ENCODE peak calls at places on chromosome 7, in six cellular contexts. One of them, this sample, is unnamed.

GRCh38 chr7:4227105-4228010 is 454.7 kb upstream of the FOXK1 start:
- DNase-seq in tibial nerve: no peak
- DNase-seq in tibial artery: no peak
- DNase-seq in GM12878: no peak
- DNase-seq in left ventricle myocardium inferior: no peak
- DNase-seq in BJ: no peak
- DNase-seq in this sample: no peak

GRCh38 chr7:128444242-128444641 is 11.4 kb upstream of the HILPDA start:
- DNase-seq in left ventricle myocardium inferior: no peak
- DNase-seq in tibial nerve: no peak
- DNase-seq in GM12878: no peak
- DNase-seq in BJ: no peak
- DNase-seq in tibial artery: no peak
- DNase-seq in this sample: no peak

GRCh38 chr7:80218723-80219122 is 84.1 kb downstream of the GNAI1 start:
- DNase-seq in GM12878: no peak
- DNase-seq in left ventricle myocardium inferior: no peak
- DNase-seq in tibial nerve: no peak
- DNase-seq in tibial artery: no peak
- DNase-seq in BJ: no peak
- DNase-seq in this sample: no peak

GRCh38 chr7:67463983-67464382 is 467.4 kb downstream of the TYW1 start:
- DNase-seq in tibial artery: no peak
- DNase-seq in GM12878: no peak
- DNase-seq in left ventricle myocardium inferior: no peak
- DNase-seq in tibial nerve: no peak
- DNase-seq in BJ: no peak
- DNase-seq in this sample: no peak

GRCh38 chr7:156545989-156546388 is 94.6 kb upstream of the RNF32 start:
- DNase-seq in tibial artery: no peak
- DNase-seq in GM12878: no peak
- DNase-seq in tibial nerve: no peak
- DNase-seq in left ventricle myocardium inferior: no peak
- DNase-seq in BJ: no peak
- DNase-seq in this sample: no peak

GRCh38 chr7:5422324-5423271 is 1.0 kb downstream of the TNRC18 start:
- DNase-seq in tibial artery: no peak
- DNase-seq in tibial nerve: no peak
- DNase-seq in GM12878: no peak
- DNase-seq in left ventricle myocardium inferior: peak
- DNase-seq in BJ: no peak
- DNase-seq in this sample: no peak

GRCh38 chr7:479115-479947 is 40.3 kb downstream of the PDGFA start:
- DNase-seq in tibial nerve: no peak
- DNase-seq in GM12878: no peak
- DNase-seq in BJ: no peak
- DNase-seq in tibial artery: peak
- DNase-seq in left ventricle myocardium inferior: peak
- DNase-seq in this sample: no peak

GRCh38 chr7:100080895-100081534 is 508 bp downstream of the ZNF3 start:
- DNase-seq in tibial nerve: no peak
- DNase-seq in left ventricle myocardium inferior: no peak
- DNase-seq in GM12878: no peak
- DNase-seq in tibial artery: no peak
- DNase-seq in BJ: no peak
- DNase-seq in this sample: no peak

GRCh38 chr7:1768835-1769234 is 98.8 kb downstream of the ELFN1 start:
- DNase-seq in tibial artery: no peak
- DNase-seq in left ventricle myocardium inferior: no peak
- DNase-seq in tibial nerve: no peak
- DNase-seq in BJ: no peak
- DNase-seq in GM12878: no peak
- DNase-seq in this sample: no peak

GRCh38 chr7:99469381-99470065 is 3.2 kb upstream of the ZNF789 start:
- DNase-seq in tibial artery: no peak
- DNase-seq in left ventricle myocardium inferior: no peak
- DNase-seq in tibial nerve: no peak
- DNase-seq in GM12878: no peak
- DNase-seq in BJ: no peak
- DNase-seq in this sample: no peak

GRCh38 chr7:137169282-137169698 is 174.2 kb downstream of the PTN start:
- DNase-seq in GM12878: no peak
- DNase-seq in tibial artery: no peak
- DNase-seq in left ventricle myocardium inferior: peak
- DNase-seq in tibial nerve: peak
- DNase-seq in BJ: peak
- DNase-seq in this sample: peak

GRCh38 chr7:16934947-16935742 is 53.4 kb upstream of the AGR3 start:
- DNase-seq in tibial artery: no peak
- DNase-seq in GM12878: no peak
- DNase-seq in BJ: no peak
- DNase-seq in tibial nerve: no peak
- DNase-seq in left ventricle myocardium inferior: no peak
- DNase-seq in this sample: no peak

GRCh38 chr7:142511801-142512200 is 237.5 kb upstream of the PRSS1 start:
- DNase-seq in tibial nerve: no peak
- DNase-seq in tibial artery: no peak
- DNase-seq in GM12878: no peak
- DNase-seq in left ventricle myocardium inferior: no peak
- DNase-seq in BJ: no peak
- DNase-seq in this sample: no peak

GRCh38 chr7:14389052-14389988 is 399.9 kb upstream of the ETV1 start:
- DNase-seq in tibial artery: no peak
- DNase-seq in GM12878: no peak
- DNase-seq in left ventricle myocardium inferior: no peak
- DNase-seq in BJ: no peak
- DNase-seq in tibial nerve: no peak
- DNase-seq in this sample: no peak

GRCh38 chr7:116630932-116631449 is 41.0 kb upstream of the MET start:
- DNase-seq in left ventricle myocardium inferior: peak
- DNase-seq in tibial artery: peak
- DNase-seq in BJ: peak
- DNase-seq in GM12878: no peak
- DNase-seq in tibial nerve: peak
- DNase-seq in this sample: peak

GRCh38 chr7:107029061-107029763 is 15.3 kb upstream of the PRKAR2B start:
- DNase-seq in BJ: no peak
- DNase-seq in tibial nerve: no peak
- DNase-seq in GM12878: no peak
- DNase-seq in tibial artery: no peak
- DNase-seq in left ventricle myocardium inferior: no peak
- DNase-seq in this sample: no peak

GRCh38 chr7:83362786-83363185 is 200.1 kb upstream of the PCLO start:
- DNase-seq in tibial nerve: no peak
- DNase-seq in tibial artery: no peak
- DNase-seq in left ventricle myocardium inferior: no peak
- DNase-seq in BJ: no peak
- DNase-seq in GM12878: no peak
- DNase-seq in this sample: no peak

GRCh38 chr7:73567701-73568685 is 10.4 kb downstream of the TBL2 start:
- DNase-seq in tibial nerve: no peak
- DNase-seq in left ventricle myocardium inferior: no peak
- DNase-seq in tibial artery: no peak
- DNase-seq in BJ: no peak
- DNase-seq in GM12878: no peak
- DNase-seq in this sample: no peak

GRCh38 chr7:67019562-67020390 is 23.1 kb downstream of the TYW1 start:
- DNase-seq in left ventricle myocardium inferior: no peak
- DNase-seq in GM12878: no peak
- DNase-seq in BJ: no peak
- DNase-seq in tibial nerve: no peak
- DNase-seq in tibial artery: no peak
- DNase-seq in this sample: no peak

GRCh38 chr7:44150466-44150832 is 9.3 kb upstream of the MYL7 start:
- DNase-seq in BJ: no peak
- DNase-seq in GM12878: peak
- DNase-seq in tibial nerve: no peak
- DNase-seq in tibial artery: peak
- DNase-seq in left ventricle myocardium inferior: no peak
- DNase-seq in this sample: peak

DNA sequence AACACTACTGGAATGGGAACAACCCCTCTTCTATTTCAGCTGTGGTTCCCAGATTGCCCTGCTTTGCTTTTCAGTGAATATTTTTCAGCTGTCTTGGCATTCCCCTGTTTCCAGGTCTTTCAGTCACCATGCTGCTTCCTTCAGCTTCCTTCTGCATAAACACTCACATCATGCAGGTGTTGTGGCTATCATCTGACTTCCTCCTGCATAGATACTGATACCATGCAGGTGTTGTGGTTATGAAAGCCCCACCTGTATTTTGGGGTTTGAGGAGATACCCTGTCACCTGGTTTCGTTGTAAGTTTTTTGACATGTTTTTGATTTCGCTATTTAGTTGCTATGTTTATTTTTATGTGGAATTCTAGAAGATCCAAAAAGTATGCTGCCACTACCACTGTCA is 71.5 kb downstream of the SLC35B4 start:
- DNase-seq in GM12878: no peak
- DNase-seq in tibial nerve: no peak
- DNase-seq in BJ: no peak
- DNase-seq in tibial artery: no peak
- DNase-seq in left ventricle myocardium inferior: no peak
- DNase-seq in this sample: peak
- TF ChIP-seq CTCF in GM12878: no peak
- TF ChIP-seq CTCF in tibial nerve: no peak
- TF ChIP-seq CTCF in BJ: no peak
- TF ChIP-seq CTCF in tibial artery: no peak
- TF ChIP-seq CTCF in left ventricle myocardium inferior: no peak
- TF ChIP-seq CTCF in this sample: no peak

GRCh38 chr7:101913247-101913721 is 95.9 kb downstream of the CUX1 start:
- DNase-seq in GM12878: no peak
- DNase-seq in tibial artery: no peak
- DNase-seq in BJ: no peak
- DNase-seq in tibial nerve: no peak
- DNase-seq in left ventricle myocardium inferior: no peak
- DNase-seq in this sample: no peak
- H3K4me3 ChIP-seq in GM12878: no peak
- H3K4me3 ChIP-seq in tibial artery: no peak
- H3K4me3 ChIP-seq in BJ: no peak
- H3K4me3 ChIP-seq in tibial nerve: no peak
- H3K4me3 ChIP-seq in left ventricle myocardium inferior: peak
- H3K4me3 ChIP-seq in this sample: no peak

GRCh38 chr7:28613262-28613661 is 200.9 kb downstream of the CREB5 start:
- DNase-seq in left ventricle myocardium inferior: no peak
- DNase-seq in BJ: no peak
- DNase-seq in tibial nerve: no peak
- DNase-seq in GM12878: no peak
- DNase-seq in tibial artery: no peak
- DNase-seq in this sample: no peak

GRCh38 chr7:28618383-28618782 is 206.1 kb downstream of the CREB5 start:
- DNase-seq in tibial artery: no peak
- DNase-seq in left ventricle myocardium inferior: no peak
- DNase-seq in BJ: no peak
- DNase-seq in tibial nerve: no peak
- DNase-seq in GM12878: no peak
- DNase-seq in this sample: no peak

GRCh38 chr7:28619256-28619655 is 206.9 kb downstream of the CREB5 start:
- DNase-seq in left ventricle myocardium inferior: no peak
- DNase-seq in tibial nerve: no peak
- DNase-seq in tibial artery: no peak
- DNase-seq in GM12878: no peak
- DNase-seq in BJ: no peak
- DNase-seq in this sample: no peak

GRCh38 chr7:28617308-28617707 is 205.0 kb downstream of the CREB5 start:
- DNase-seq in tibial nerve: no peak
- DNase-seq in GM12878: no peak
- DNase-seq in left ventricle myocardium inferior: no peak
- DNase-seq in BJ: no peak
- DNase-seq in tibial artery: no peak
- DNase-seq in this sample: peak

GRCh38 chr7:28615091-28615490 is 202.8 kb downstream of the CREB5 start:
- DNase-seq in tibial artery: no peak
- DNase-seq in BJ: no peak
- DNase-seq in GM12878: no peak
- DNase-seq in left ventricle myocardium inferior: no peak
- DNase-seq in tibial nerve: no peak
- DNase-seq in this sample: no peak
- TF ChIP-seq CTCF in tibial artery: no peak
- TF ChIP-seq CTCF in BJ: no peak
- TF ChIP-seq CTCF in GM12878: peak
- TF ChIP-seq CTCF in left ventricle myocardium inferior: peak
- TF ChIP-seq CTCF in tibial nerve: no peak
- TF ChIP-seq CTCF in this sample: peak

GRCh38 chr7:27901028-27901760 is 161.2 kb downstream of the TAX1BP1 start:
- DNase-seq in BJ: no peak
- DNase-seq in GM12878: peak
- DNase-seq in tibial nerve: no peak
- DNase-seq in tibial artery: no peak
- DNase-seq in left ventricle myocardium inferior: no peak
- DNase-seq in this sample: peak
- H3K4me3 ChIP-seq in BJ: peak
- H3K4me3 ChIP-seq in GM12878: peak
- H3K4me3 ChIP-seq in tibial nerve: no peak
- H3K4me3 ChIP-seq in tibial artery: no peak
- H3K4me3 ChIP-seq in left ventricle myocardium inferior: peak
- H3K4me3 ChIP-seq in this sample: no peak

GRCh38 chr7:70808876-70809275 is 323.1 kb upstream of the GALNT17 start:
- DNase-seq in tibial nerve: no peak
- DNase-seq in tibial artery: no peak
- DNase-seq in BJ: no peak
- DNase-seq in GM12878: no peak
- DNase-seq in left ventricle myocardium inferior: no peak
- DNase-seq in this sample: peak

GRCh38 chr7:70807650-70808049 is 324.3 kb upstream of the GALNT17 start:
- DNase-seq in GM12878: no peak
- DNase-seq in left ventricle myocardium inferior: no peak
- DNase-seq in tibial nerve: no peak
- DNase-seq in tibial artery: no peak
- DNase-seq in BJ: no peak
- DNase-seq in this sample: peak

GRCh38 chr7:70810558-70811139 is 321.3 kb upstream of the GALNT17 start:
- DNase-seq in BJ: no peak
- DNase-seq in left ventricle myocardium inferior: no peak
- DNase-seq in GM12878: no peak
- DNase-seq in tibial nerve: no peak
- DNase-seq in tibial artery: no peak
- DNase-seq in this sample: no peak

GRCh38 chr7:70812511-70812910 is 319.4 kb upstream of the GALNT17 start:
- DNase-seq in BJ: no peak
- DNase-seq in tibial nerve: no peak
- DNase-seq in left ventricle myocardium inferior: no peak
- DNase-seq in tibial artery: no peak
- DNase-seq in GM12878: no peak
- DNase-seq in this sample: no peak
- TF ChIP-seq CTCF in BJ: no peak
- TF ChIP-seq CTCF in tibial nerve: no peak
- TF ChIP-seq CTCF in left ventricle myocardium inferior: no peak
- TF ChIP-seq CTCF in tibial artery: no peak
- TF ChIP-seq CTCF in GM12878: peak
- TF ChIP-seq CTCF in this sample: peak

This sample was measured in GM12865.